ENCODE peak calls at places on chromosomes 4 and X, in eight cellular contexts. One of them, this sample, is unnamed.
A peak's percentile ranks its signal among the peaks of the same experiment; 100 is the strongest.

GRCh38 chr4:134200811-134201215 is 776 bp downstream of the PABPC4L start:
- DNase-seq in CD8-positive, alpha-beta T cell: no peak
- DNase-seq in sigmoid colon: peak; percentile 55
- DNase-seq in lower leg skin: no peak
- DNase-seq in ascending aorta: no peak
- DNase-seq in AG10803: no peak
- DNase-seq in H7: no peak
- DNase-seq in naive thymus-derived CD4-positive, alpha-beta T cell: no peak
- DNase-seq in this sample: no peak

GRCh38 chrX:88584283-88584682 is 162.7 kb upstream of the CPXCR1 start:
- DNase-seq in CD8-positive, alpha-beta T cell: no peak
- DNase-seq in sigmoid colon: no peak
- DNase-seq in lower leg skin: no peak
- DNase-seq in ascending aorta: no peak
- DNase-seq in AG10803: no peak
- DNase-seq in H7: no peak
- DNase-seq in naive thymus-derived CD4-positive, alpha-beta T cell: no peak
- DNase-seq in this sample: no peak

GRCh38 chrX:19636989-19637388 is 121.7 kb upstream of the MAP3K15 start:
- DNase-seq in CD8-positive, alpha-beta T cell: no peak
- DNase-seq in sigmoid colon: no peak
- DNase-seq in lower leg skin: no peak
- DNase-seq in ascending aorta: no peak
- DNase-seq in AG10803: no peak
- DNase-seq in H7: no peak
- DNase-seq in naive thymus-derived CD4-positive, alpha-beta T cell: no peak
- DNase-seq in this sample: no peak

GRCh38 chr4:16018061-16018676 is 55.2 kb upstream of the FGFBP2 start:
- DNase-seq in CD8-positive, alpha-beta T cell: no peak
- DNase-seq in sigmoid colon: no peak
- DNase-seq in lower leg skin: no peak
- DNase-seq in ascending aorta: no peak
- DNase-seq in AG10803: no peak
- DNase-seq in H7: no peak
- DNase-seq in naive thymus-derived CD4-positive, alpha-beta T cell: no peak
- DNase-seq in this sample: no peak

GRCh38 chr4:110087116-110087708 is 111.2 kb downstream of the ELOVL6 start:
- DNase-seq in CD8-positive, alpha-beta T cell: no peak
- DNase-seq in sigmoid colon: no peak
- DNase-seq in lower leg skin: no peak
- DNase-seq in ascending aorta: no peak
- DNase-seq in AG10803: peak; percentile 78
- DNase-seq in H7: no peak
- DNase-seq in naive thymus-derived CD4-positive, alpha-beta T cell: no peak
- DNase-seq in this sample: no peak

GRCh38 chrX:123964155-123964554 is 2.6 kb downstream of the STAG2 start:
- DNase-seq in CD8-positive, alpha-beta T cell: no peak
- DNase-seq in sigmoid colon: no peak
- DNase-seq in lower leg skin: no peak
- DNase-seq in ascending aorta: no peak
- DNase-seq in AG10803: peak; percentile 12
- DNase-seq in H7: no peak
- DNase-seq in naive thymus-derived CD4-positive, alpha-beta T cell: no peak
- DNase-seq in this sample: no peak

GRCh38 chr4:42150653-42151567 is 1.5 kb downstream of the BEND4 start:
- DNase-seq in CD8-positive, alpha-beta T cell: no peak
- DNase-seq in sigmoid colon: no peak
- DNase-seq in lower leg skin: no peak
- DNase-seq in ascending aorta: no peak
- DNase-seq in AG10803: no peak
- DNase-seq in H7: peak; percentile 59
- DNase-seq in naive thymus-derived CD4-positive, alpha-beta T cell: no peak
- DNase-seq in this sample: no peak

GRCh38 chr4:163764569-163764968 is 270.1 kb downstream of the TMA16 start:
- DNase-seq in CD8-positive, alpha-beta T cell: no peak
- DNase-seq in sigmoid colon: no peak
- DNase-seq in lower leg skin: no peak
- DNase-seq in ascending aorta: no peak
- DNase-seq in AG10803: no peak
- DNase-seq in H7: no peak
- DNase-seq in naive thymus-derived CD4-positive, alpha-beta T cell: no peak
- DNase-seq in this sample: no peak

GRCh38 chr4:48493485-48494100 is 3.5 kb downstream of the ZAR1 start:
- DNase-seq in CD8-positive, alpha-beta T cell: no peak
- DNase-seq in sigmoid colon: no peak
- DNase-seq in lower leg skin: no peak
- DNase-seq in ascending aorta: no peak
- DNase-seq in AG10803: no peak
- DNase-seq in H7: no peak
- DNase-seq in naive thymus-derived CD4-positive, alpha-beta T cell: no peak
- DNase-seq in this sample: no peak

GRCh38 chrX:72569786-72570185 is 2.9 kb downstream of the HDAC8 start:
- DNase-seq in CD8-positive, alpha-beta T cell: no peak
- DNase-seq in sigmoid colon: no peak
- DNase-seq in lower leg skin: no peak
- DNase-seq in ascending aorta: no peak
- DNase-seq in AG10803: peak; percentile 36
- DNase-seq in H7: no peak
- DNase-seq in naive thymus-derived CD4-positive, alpha-beta T cell: no peak
- DNase-seq in this sample: no peak

GRCh38 chrX:34275710-34276109 is 143.6 kb upstream of the FAM47A start:
- DNase-seq in CD8-positive, alpha-beta T cell: no peak
- DNase-seq in sigmoid colon: no peak
- DNase-seq in lower leg skin: no peak
- DNase-seq in ascending aorta: no peak
- DNase-seq in AG10803: no peak
- DNase-seq in H7: no peak
- DNase-seq in naive thymus-derived CD4-positive, alpha-beta T cell: no peak
- DNase-seq in this sample: no peak

GRCh38 chr4:82560853-82561744 is 689 bp downstream of the TMEM150C start:
- DNase-seq in CD8-positive, alpha-beta T cell: no peak
- DNase-seq in sigmoid colon: no peak
- DNase-seq in lower leg skin: no peak
- DNase-seq in ascending aorta: no peak
- DNase-seq in AG10803: no peak
- DNase-seq in H7: no peak
- DNase-seq in naive thymus-derived CD4-positive, alpha-beta T cell: no peak
- DNase-seq in this sample: no peak

GRCh38 chr4:138864961-138865720 is 150.4 kb upstream of the NOCT start:
- DNase-seq in CD8-positive, alpha-beta T cell: no peak
- DNase-seq in sigmoid colon: no peak
- DNase-seq in lower leg skin: no peak
- DNase-seq in ascending aorta: no peak
- DNase-seq in AG10803: no peak
- DNase-seq in H7: no peak
- DNase-seq in naive thymus-derived CD4-positive, alpha-beta T cell: no peak
- DNase-seq in this sample: no peak

GRCh38 chr4:123587983-123588494 is 191.4 kb downstream of the SPRY1 start:
- DNase-seq in CD8-positive, alpha-beta T cell: no peak
- DNase-seq in sigmoid colon: peak; percentile 84
- DNase-seq in lower leg skin: peak; percentile 69
- DNase-seq in ascending aorta: peak; percentile 12
- DNase-seq in AG10803: peak; percentile 79
- DNase-seq in H7: no peak
- DNase-seq in naive thymus-derived CD4-positive, alpha-beta T cell: no peak
- DNase-seq in this sample: no peak
- H3K4me3 ChIP-seq in CD8-positive, alpha-beta T cell: no peak overlapping the region
- H3K4me3 ChIP-seq in sigmoid colon: no peak overlapping the region
- H3K4me3 ChIP-seq in lower leg skin: no peak overlapping the region
- H3K4me3 ChIP-seq in ascending aorta: no peak overlapping the region
- H3K4me3 ChIP-seq in AG10803: peak overlapping the region; percentile 6
- H3K4me3 ChIP-seq in H7: no peak overlapping the region
- H3K4me3 ChIP-seq in naive thymus-derived CD4-positive, alpha-beta T cell: no peak overlapping the region
- H3K4me3 ChIP-seq in this sample: peak overlapping the region; percentile 7

GRCh38 chrX:44951572-44952067 is 78.6 kb downstream of the KDM6A start:
- DNase-seq in CD8-positive, alpha-beta T cell: no peak
- DNase-seq in sigmoid colon: no peak
- DNase-seq in lower leg skin: no peak
- DNase-seq in ascending aorta: no peak
- DNase-seq in AG10803: no peak
- DNase-seq in H7: no peak
- DNase-seq in naive thymus-derived CD4-positive, alpha-beta T cell: no peak
- DNase-seq in this sample: no peak
- H3K4me3 ChIP-seq in CD8-positive, alpha-beta T cell: no peak overlapping the region
- H3K4me3 ChIP-seq in sigmoid colon: no peak overlapping the region
- H3K4me3 ChIP-seq in lower leg skin: no peak overlapping the region
- H3K4me3 ChIP-seq in ascending aorta: no peak overlapping the region
- H3K4me3 ChIP-seq in AG10803: no peak overlapping the region
- H3K4me3 ChIP-seq in H7: peak overlapping the region; percentile 57
- H3K4me3 ChIP-seq in naive thymus-derived CD4-positive, alpha-beta T cell: no peak overlapping the region
- H3K4me3 ChIP-seq in this sample: no peak overlapping the region

GRCh38 chr4:157075401-157075800 is 549 bp upstream of the GLRB start:
- DNase-seq in CD8-positive, alpha-beta T cell: no peak
- DNase-seq in sigmoid colon: no peak
- DNase-seq in lower leg skin: no peak
- DNase-seq in ascending aorta: no peak
- DNase-seq in AG10803: no peak
- DNase-seq in H7: no peak
- DNase-seq in naive thymus-derived CD4-positive, alpha-beta T cell: no peak
- DNase-seq in this sample: no peak
- H3K4me3 ChIP-seq in CD8-positive, alpha-beta T cell: no peak overlapping the region
- H3K4me3 ChIP-seq in sigmoid colon: peak overlapping the region; percentile 74
- H3K4me3 ChIP-seq in lower leg skin: no peak overlapping the region
- H3K4me3 ChIP-seq in ascending aorta: peak overlapping the region; percentile 91
- H3K4me3 ChIP-seq in AG10803: peak overlapping the region; percentile 65
- H3K4me3 ChIP-seq in H7: peak overlapping the region; percentile 58
- H3K4me3 ChIP-seq in naive thymus-derived CD4-positive, alpha-beta T cell: no peak overlapping the region
- H3K4me3 ChIP-seq in this sample: peak overlapping the region; percentile 85

GRCh38 chrX:76148011-76148665 is 24.7 kb upstream of the PBDC1 start:
- DNase-seq in CD8-positive, alpha-beta T cell: no peak
- DNase-seq in sigmoid colon: no peak
- DNase-seq in lower leg skin: peak; percentile 12
- DNase-seq in ascending aorta: no peak
- DNase-seq in AG10803: peak; percentile 53
- DNase-seq in H7: no peak
- DNase-seq in naive thymus-derived CD4-positive, alpha-beta T cell: no peak
- DNase-seq in this sample: no peak
- H3K4me3 ChIP-seq in CD8-positive, alpha-beta T cell: peak overlapping the region; percentile 2
- H3K4me3 ChIP-seq in sigmoid colon: no peak overlapping the region
- H3K4me3 ChIP-seq in lower leg skin: no peak overlapping the region
- H3K4me3 ChIP-seq in ascending aorta: peak overlapping the region; percentile 3
- H3K4me3 ChIP-seq in AG10803: peak overlapping the region; percentile 40
- H3K4me3 ChIP-seq in H7: no peak overlapping the region
- H3K4me3 ChIP-seq in naive thymus-derived CD4-positive, alpha-beta T cell: peak overlapping the region; percentile 32
- H3K4me3 ChIP-seq in this sample: peak overlapping the region; percentile 62

This sample was measured in coronary artery.